ENCODE peak calls at places on chromosomes 2 and 18, in four cellular contexts. A is pancreas; X is naive thymus-derived CD8-positive, alpha-beta T cell; I is activated naive CD8-positive, alpha-beta T cell treated with anti-CD3 and anti-CD28 coated beads for 36 hours. N is an unnamed sample.
A peak's percentile ranks its signal among the peaks of the same experiment; 100 is the strongest.

GRCh38 chr2:166375205-166375735 is 474 bp downstream of the SCN9A start:
- DNase-seq in A (no peak), I (peak; percentile 0), X (no peak), N (no peak)

GRCh38 chr2:35428548-35428947 is 927.0 kb upstream of the CRIM1 start:
- DNase-seq in A (no peak), I (peak; percentile 8), X (no peak), N (no peak)

GRCh38 chr2:40130251-40130994 is 321.5 kb downstream of the SLC8A1 start:
- DNase-seq in I (no peak), A (no peak), X (no peak), N (no peak)

GRCh38 chr2:229488232-229488631 is 217.1 kb upstream of the PID1 start:
- DNase-seq in A (no peak), X (no peak), I (no peak), N (no peak)

GRCh38 chr2:189175869-189176431 is 3.6 kb downstream of the COL5A2 start:
- DNase-seq in X (no peak), I (no peak), A (no peak), N (no peak)

GRCh38 chr2:217363470-217363869 is 503.6 kb upstream of the TNP1 start:
- DNase-seq in I (no peak), A (no peak), X (no peak), N (no peak)

GRCh38 chr18:23279931-23280330 is 144.6 kb downstream of the CABLES1 start:
- DNase-seq in I (no peak), A (no peak), X (no peak), N (no peak)

GRCh38 chr2:81396417-81397019 is 1092.0 kb upstream of the LRRTM1 start:
- DNase-seq in A (no peak), I (no peak), X (no peak), N (no peak)

GRCh38 chr18:1294229-1294628 is 389.6 kb downstream of the ADCYAP1 start:
- DNase-seq in I (no peak), X (no peak), A (peak; percentile 72), N (no peak)

GRCh38 chr18:24657461-24657860 is 197.0 kb downstream of the HRH4 start:
- DNase-seq in A (no peak), I (no peak), X (no peak), N (no peak)

GRCh38 chr2:144198116-144198515 is 321.8 kb downstream of the ZEB2 start:
- DNase-seq in A (no peak), X (no peak), I (no peak), N (no peak)

GRCh38 chr2:70656421-70657010 is 102.9 kb upstream of the TGFA start:
- DNase-seq in A (no peak), I (peak; percentile 40), X (peak; percentile 54), N (no peak)

GRCh38 chr2:55236992-55237543 is 4.6 kb downstream of the RPS27A start:
- DNase-seq in X (no peak), A (no peak), I (no peak), N (no peak)

GRCh38 chr18:37476182-37476581 is 89.4 kb downstream of the CELF4 start:
- DNase-seq in X (no peak), I (peak; percentile 14), A (no peak), N (no peak)

GRCh38 chr2:191314697-191315364 is 69.6 kb downstream of the MYO1B start:
- DNase-seq in X (no peak), I (no peak), A (no peak), N (no peak)

GRCh38 chr2:188181035-188181434 is 110.6 kb upstream of the GULP1 start:
- DNase-seq in A (no peak), X (no peak), I (no peak), N (no peak)

GRCh38 chr2:70962211-70962884 is 16.1 kb upstream of the ANKRD53 start:
- DNase-seq in I (no peak), A (peak; percentile 1), X (no peak), N (peak; percentile 18)

GRCh38 chr2:134501476-134502089 is 217.2 kb downstream of the TMEM163 start:
- DNase-seq in X (no peak), I (no peak), A (no peak), N (no peak)

GRCh38 chr18:8448091-8448490 is 161.1 kb upstream of the RAB12 start:
- DNase-seq in A (no peak), X (no peak), I (no peak), N (no peak)

GRCh38 chr2:64400733-64401500 is 53.0 kb upstream of the LGALSL start:
- DNase-seq in I (no peak), X (no peak), A (no peak), N (no peak)

GRCh38 chr2:119387381-119388129 is 20.8 kb downstream of the DBI start:
- DNase-seq in A (peak; percentile 68), X (no peak), I (peak; percentile 33), N (no peak)

GRCh38 chr2:55775828-55776227 is 82.2 kb upstream of the PNPT1 start:
- DNase-seq in A (no peak), X (no peak), I (no peak), N (no peak)

GRCh38 chr2:236753611-236754010 is 184.0 kb downstream of the ACKR3 start:
- DNase-seq in A (no peak), I (no peak), X (no peak), N (no peak)

GRCh38 chr2:3051266-3051665 is 326.4 kb downstream of the EIPR1 start:
- DNase-seq in I (peak; percentile 7), X (no peak), A (no peak), N (no peak)

GRCh38 chr18:11995445-11996189 is 14.3 kb downstream of the IMPA2 start:
- DNase-seq in X (peak; percentile 37), A (peak; percentile 75), I (peak; percentile 50), N (no peak)

GRCh38 chr2:111634995-111635538 is 248.9 kb downstream of the ANAPC1 start:
- DNase-seq in X (no peak), I (no peak), A (no peak), N (no peak)

GRCh38 chr2:126653102-126653501 is 2.9 kb upstream of the GYPC start:
- DNase-seq in X (no peak), A (no peak), I (no peak), N (no peak)

GRCh38 chr2:240810199-240810598 is 9.8 kb downstream of the KIF1A start:
- DNase-seq in A (no peak), X (no peak), I (no peak), N (no peak)

GRCh38 chr2:105278654-105279053 is 37.1 kb downstream of the GPR45 start:
- DNase-seq in A (no peak), I (no peak), X (no peak), N (no peak)

GRCh38 chr18:44815108-44815507 is 134.4 kb downstream of the SETBP1 start:
- DNase-seq in A (no peak), I (no peak), X (no peak), N (no peak)

GRCh38 chr18:42614619-42615293 is 500.7 kb downstream of the RIT2 start:
- DNase-seq in X (no peak), I (no peak), A (no peak), N (no peak)

GRCh38 chr2:95377216-95377530 is 25.3 kb upstream of the FAHD2A start:
- DNase-seq in I (no peak), X (no peak), A (no peak), N (no peak)

GRCh38 chr2:240992572-240993291 is 5.7 kb upstream of the SNED1 start:
- DNase-seq in I (peak; percentile 36), X (no peak), A (no peak), N (peak; percentile 56)

GRCh38 chr18:55083461-55083860 is 124.2 kb upstream of the CCDC68 start:
- DNase-seq in A (no peak), I (no peak), X (no peak), N (no peak)

GRCh38 chr2:196957881-196958525 is 31.5 kb upstream of the PGAP1 start:
- DNase-seq in I (no peak), X (no peak), A (no peak), N (no peak)

GRCh38 chr18:69658137-69658536 is 257.4 kb downstream of the DOK6 start:
- DNase-seq in I (no peak), A (no peak), X (no peak), N (no peak)